ENCODE peak calls at places on chromosome 11, in nine cellular contexts. One of them, this sample, is unnamed.

GRCh38 chr11:130585545-130585944 is 137.1 kb downstream of the ADAMTS15 start:
- DNase-seq in tibial nerve: no peak
- DNase-seq in upper lobe of right lung: no peak
- DNase-seq in GM23338: peak
- DNase-seq in GM13976: no peak
- DNase-seq in stimulated activated CD8-positive, alpha-beta memory T cell treated with anti-CD3 and anti-CD28 coated beads, Interleukin-2, amount 100 ng/mL, for 1 hour: no peak
- DNase-seq in IMR-90: no peak
- DNase-seq in Karpas-422: no peak
- DNase-seq in H4: no peak
- DNase-seq in this sample: no peak

GRCh38 chr11:46710821-46711269 is 8.2 kb upstream of the F2 start:
- DNase-seq in upper lobe of right lung: no peak
- DNase-seq in IMR-90: peak
- DNase-seq in Karpas-422: no peak
- DNase-seq in GM23338: no peak
- DNase-seq in tibial nerve: peak
- DNase-seq in stimulated activated CD8-positive, alpha-beta memory T cell treated with anti-CD3 and anti-CD28 coated beads, Interleukin-2, amount 100 ng/mL, for 1 hour: no peak
- DNase-seq in GM13976: no peak
- DNase-seq in H4: peak
- DNase-seq in this sample: no peak

GRCh38 chr11:111367411-111368284 is 11.4 kb downstream of the POU2AF1 start:
- DNase-seq in stimulated activated CD8-positive, alpha-beta memory T cell treated with anti-CD3 and anti-CD28 coated beads, Interleukin-2, amount 100 ng/mL, for 1 hour: no peak
- DNase-seq in Karpas-422: peak
- DNase-seq in IMR-90: no peak
- DNase-seq in upper lobe of right lung: no peak
- DNase-seq in H4: no peak
- DNase-seq in GM13976: peak
- DNase-seq in tibial nerve: no peak
- DNase-seq in GM23338: no peak
- DNase-seq in this sample: peak

GRCh38 chr11:66970371-66970807 is 4.7 kb upstream of the C11orf86 start:
- DNase-seq in H4: no peak
- DNase-seq in stimulated activated CD8-positive, alpha-beta memory T cell treated with anti-CD3 and anti-CD28 coated beads, Interleukin-2, amount 100 ng/mL, for 1 hour: no peak
- DNase-seq in IMR-90: no peak
- DNase-seq in tibial nerve: no peak
- DNase-seq in GM13976: no peak
- DNase-seq in GM23338: no peak
- DNase-seq in Karpas-422: no peak
- DNase-seq in upper lobe of right lung: no peak
- DNase-seq in this sample: no peak

GRCh38 chr11:1953489-1954284 is 6.6 kb downstream of the MRPL23 start:
- DNase-seq in GM23338: no peak
- DNase-seq in GM13976: no peak
- DNase-seq in Karpas-422: no peak
- DNase-seq in H4: no peak
- DNase-seq in stimulated activated CD8-positive, alpha-beta memory T cell treated with anti-CD3 and anti-CD28 coated beads, Interleukin-2, amount 100 ng/mL, for 1 hour: no peak
- DNase-seq in tibial nerve: no peak
- DNase-seq in IMR-90: no peak
- DNase-seq in upper lobe of right lung: peak
- DNase-seq in this sample: no peak

GRCh38 chr11:59960502-59961381 is 3.1 kb upstream of the OOSP4A start:
- DNase-seq in H4: no peak
- DNase-seq in tibial nerve: no peak
- DNase-seq in GM23338: no peak
- DNase-seq in upper lobe of right lung: no peak
- DNase-seq in IMR-90: no peak
- DNase-seq in Karpas-422: no peak
- DNase-seq in stimulated activated CD8-positive, alpha-beta memory T cell treated with anti-CD3 and anti-CD28 coated beads, Interleukin-2, amount 100 ng/mL, for 1 hour: no peak
- DNase-seq in GM13976: no peak
- DNase-seq in this sample: no peak

GRCh38 chr11:6640985-6641701 is 14.5 kb downstream of the DCHS1 start:
- DNase-seq in tibial nerve: no peak
- DNase-seq in GM23338: no peak
- DNase-seq in stimulated activated CD8-positive, alpha-beta memory T cell treated with anti-CD3 and anti-CD28 coated beads, Interleukin-2, amount 100 ng/mL, for 1 hour: no peak
- DNase-seq in H4: no peak
- DNase-seq in upper lobe of right lung: no peak
- DNase-seq in GM13976: no peak
- DNase-seq in Karpas-422: no peak
- DNase-seq in IMR-90: no peak
- DNase-seq in this sample: no peak

GRCh38 chr11:47392546-47393162 is 14.3 kb upstream of the SPI1 start:
- DNase-seq in upper lobe of right lung: no peak
- DNase-seq in H4: no peak
- DNase-seq in GM13976: no peak
- DNase-seq in stimulated activated CD8-positive, alpha-beta memory T cell treated with anti-CD3 and anti-CD28 coated beads, Interleukin-2, amount 100 ng/mL, for 1 hour: no peak
- DNase-seq in Karpas-422: no peak
- DNase-seq in IMR-90: no peak
- DNase-seq in tibial nerve: no peak
- DNase-seq in GM23338: no peak
- DNase-seq in this sample: no peak

GRCh38 chr11:118054712-118055640 is 21.9 kb upstream of the TMPRSS4 start:
- DNase-seq in stimulated activated CD8-positive, alpha-beta memory T cell treated with anti-CD3 and anti-CD28 coated beads, Interleukin-2, amount 100 ng/mL, for 1 hour: no peak
- DNase-seq in GM13976: no peak
- DNase-seq in IMR-90: no peak
- DNase-seq in tibial nerve: no peak
- DNase-seq in GM23338: no peak
- DNase-seq in upper lobe of right lung: peak
- DNase-seq in Karpas-422: no peak
- DNase-seq in H4: no peak
- DNase-seq in this sample: no peak

GRCh38 chr11:70281114-70281729 is 10.7 kb downstream of the PPFIA1 start:
- DNase-seq in IMR-90: peak
- DNase-seq in upper lobe of right lung: no peak
- DNase-seq in H4: no peak
- DNase-seq in tibial nerve: peak
- DNase-seq in Karpas-422: no peak
- DNase-seq in stimulated activated CD8-positive, alpha-beta memory T cell treated with anti-CD3 and anti-CD28 coated beads, Interleukin-2, amount 100 ng/mL, for 1 hour: no peak
- DNase-seq in GM13976: no peak
- DNase-seq in GM23338: no peak
- DNase-seq in this sample: no peak

GRCh38 chr11:113255096-113255495 is 59.3 kb upstream of the TTC12 start:
- DNase-seq in stimulated activated CD8-positive, alpha-beta memory T cell treated with anti-CD3 and anti-CD28 coated beads, Interleukin-2, amount 100 ng/mL, for 1 hour: no peak
- DNase-seq in H4: no peak
- DNase-seq in tibial nerve: no peak
- DNase-seq in GM23338: no peak
- DNase-seq in IMR-90: no peak
- DNase-seq in GM13976: no peak
- DNase-seq in Karpas-422: no peak
- DNase-seq in upper lobe of right lung: no peak
- DNase-seq in this sample: no peak